ENCODE peak calls at places on chromosomes 1 and 21, in five cellular contexts. K, U, M, L and R are unnamed samples. For H3K4me1, the result is how much of the 10 kb centered on the place peaks cover.

GRCh38 chr1:247376659-247377058 is 39.3 kb upstream of the NLRP3 start:
- DNase-seq in U (no peak), M (peak), L (peak), K (no peak), R (no peak)

GRCh38 chr1:20739225-20739624 is 6.7 kb upstream of the SH2D5 start:
- DNase-seq in U (no peak), K (no peak), L (peak), M (no peak), R (peak)

GRCh38 chr21:40381111-40381510 is 465.8 kb downstream of the DSCAM start:
- DNase-seq in M (no peak), U (no peak), K (no peak), L (no peak), R (no peak)

GRCh38 chr1:110606784-110607662 is 865 bp upstream of the KCNA2 start:
- DNase-seq in K (no peak), L (peak), U (no peak), M (peak), R (no peak)

GRCh38 chr1:15213333-15213732 is 33.7 kb upstream of the FHAD1 start:
- DNase-seq in U (no peak), K (no peak), L (peak), M (no peak), R (no peak)

GRCh38 chr1:235011599-235012435 is 116.8 kb downstream of the TOMM20 start:
- DNase-seq in K (peak), U (peak), L (peak), M (no peak), R (peak)

GRCh38 chr1:43900386-43900785 is 33.2 kb upstream of the ARTN start:
- DNase-seq in K (no peak), L (no peak), M (no peak), U (no peak), R (no peak)

GRCh38 chr1:176696689-176697088 is 233.7 kb downstream of the PAPPA2 start:
- DNase-seq in L (no peak), K (no peak), M (no peak), U (no peak), R (no peak)

GRCh38 chr1:28329395-28330153 is 734 bp downstream of the MED18 start:
- DNase-seq in M (peak), L (peak), K (no peak), U (no peak), R (peak)

GRCh38 chr21:34534522-34534921 is 22.5 kb upstream of the KCNE1 start:
- DNase-seq in M (no peak), U (no peak), K (peak), L (peak), R (peak)

GRCh38 chr1:201311356-201312011 is 28.2 kb downstream of the PKP1 start:
- DNase-seq in M (no peak), U (no peak), L (no peak), K (no peak), R (no peak)

GRCh38 chr21:42737969-42738590 is 84.7 kb downstream of the PDE9A start:
- DNase-seq in U (no peak), K (no peak), M (no peak), L (no peak), R (no peak)

GRCh38 chr1:112234710-112235109 is 161.3 kb upstream of the CTTNBP2NL start:
- DNase-seq in L (no peak), M (no peak), U (no peak), K (no peak), R (no peak)

DNA sequence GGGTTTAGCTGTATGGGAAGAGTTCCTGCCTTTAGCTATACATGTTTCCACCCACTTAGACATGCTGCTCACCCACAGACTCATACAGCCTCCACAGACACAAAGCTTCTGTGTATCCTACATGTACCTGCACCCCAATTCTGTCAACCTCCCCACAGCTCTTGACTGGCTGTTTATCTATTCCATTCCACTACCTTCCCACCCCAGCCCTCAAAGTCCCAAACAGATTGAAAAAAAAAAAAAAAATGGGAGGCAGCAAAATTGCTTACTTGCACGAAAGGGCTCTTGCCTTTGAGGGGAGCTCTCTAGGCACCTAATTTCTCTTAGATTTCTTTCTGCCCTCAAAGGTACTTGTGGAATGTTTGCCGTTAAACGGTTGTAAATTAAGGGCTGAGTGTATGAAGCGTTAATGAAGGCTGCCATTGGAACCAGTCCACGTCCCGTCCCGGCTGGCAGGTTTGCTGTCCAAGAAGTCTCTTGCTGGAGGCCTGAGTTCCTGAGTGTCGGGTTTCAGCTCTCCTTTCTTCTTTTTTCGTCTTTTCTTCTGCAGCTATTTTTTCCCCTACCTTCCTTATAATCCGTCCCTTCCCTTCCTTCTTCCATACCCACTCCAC is 43.6 kb downstream of the PBX1 start:
- DNase-seq in K (peak), L (peak), U (no peak), M (peak), R (no peak)
- H3K4me1 ChIP-seq in K (half or more), L (under half), U (under half), M (half or more), R (half or more)

GRCh38 chr1:224266105-224266935 is 63.7 kb downstream of the NVL start:
- DNase-seq in L (no peak), K (no peak), U (no peak), M (no peak), R (no peak)
- H3K4me1 ChIP-seq in L (under half), K (under half), U (under half), M (under half), R (under half)

GRCh38 chr21:15740383-15740782 is 10.6 kb downstream of the USP25 start:
- DNase-seq in M (no peak), K (no peak), L (no peak), U (no peak), R (no peak)

GRCh38 chr21:15742052-15742451 is 12.3 kb downstream of the USP25 start:
- DNase-seq in M (no peak), L (peak), K (no peak), U (no peak), R (no peak)

GRCh38 chr21:15742694-15743093 is 12.9 kb downstream of the USP25 start:
- DNase-seq in L (no peak), M (no peak), K (no peak), U (no peak), R (no peak)

GRCh38 chr21:15743593-15743992 is 13.8 kb downstream of the USP25 start:
- DNase-seq in U (no peak), K (no peak), L (no peak), M (no peak), R (no peak)

GRCh38 chr21:15741510-15741909 is 11.7 kb downstream of the USP25 start:
- DNase-seq in K (no peak), M (no peak), U (no peak), L (peak), R (peak)
- H3K4me1 ChIP-seq in K (under half), M (half or more), U (half or more), L (under half), R (under half)

GRCh38 chr21:14713109-14713508 is 167.0 kb upstream of the SAMSN1 start:
- DNase-seq in L (no peak), U (no peak), M (no peak), K (no peak), R (no peak)

GRCh38 chr21:14711287-14711686 is 165.2 kb upstream of the SAMSN1 start:
- DNase-seq in U (no peak), K (no peak), M (no peak), L (no peak), R (no peak)

GRCh38 chr21:14712121-14712520 is 166.0 kb upstream of the SAMSN1 start:
- DNase-seq in L (no peak), U (no peak), M (no peak), K (no peak), R (no peak)

GRCh38 chr21:14718957-14719356 is 172.8 kb upstream of the SAMSN1 start:
- DNase-seq in K (no peak), U (no peak), L (no peak), M (no peak), R (no peak)

GRCh38 chr21:14716761-14717396 is 170.8 kb upstream of the SAMSN1 start:
- DNase-seq in M (no peak), K (no peak), U (no peak), L (no peak), R (no peak)
- H3K4me1 ChIP-seq in M (under half), K (under half), U (under half), L (under half), R (under half)

DNA sequence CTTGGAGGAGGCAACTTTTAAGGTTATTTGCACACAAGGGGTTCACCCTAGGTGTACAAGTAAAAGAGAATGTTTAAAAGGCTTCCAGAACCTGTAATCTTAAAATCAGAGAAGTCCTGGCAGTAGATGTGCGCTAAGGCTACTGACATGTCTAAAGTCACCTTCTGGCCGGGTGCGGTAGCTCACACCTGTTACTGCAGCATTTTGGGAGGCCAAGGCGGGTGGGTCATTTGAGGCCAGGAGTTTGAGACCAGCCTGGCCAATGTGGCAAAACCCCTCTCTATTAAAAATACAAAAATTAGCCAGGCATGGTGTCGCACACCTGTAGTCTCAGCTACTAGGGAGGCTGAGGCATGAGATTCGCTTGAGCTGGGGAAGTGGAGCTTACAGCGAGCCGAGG is 20.3 kb upstream of the DEGS1 start:
- DNase-seq in M (peak), L (no peak), K (no peak), U (no peak), R (no peak)
- H3K4me1 ChIP-seq in M (under half), L (under half), K (under half), U (under half), R (under half)